ENCODE peak calls at places on chromosomes 13 and 19, in eight cellular contexts. J is heart left ventricle; U is activated CD8-positive, alpha-beta memory T cell treated with anti-CD3 and anti-CD28 coated beads for 48 hours; T is hippocampal formation; B is Ammon's horn; N is naive thymus-derived CD8-positive, alpha-beta T cell; V is WTC11; P is kidney tubule cell. G is an unnamed sample.

GRCh38 chr13:44605275-44605674 is 29.1 kb upstream of the TSC22D1 start:
- DNase-seq in J (no peak), U (no peak), P (no peak), B (no peak), N (no peak), V (no peak), T (no peak), G (no peak)

GRCh38 chr13:29707876-29708543 is 112.5 kb upstream of the SLC7A1 start:
- DNase-seq in B (no peak), T (no peak), N (no peak), V (peak; percentile 81), P (peak; percentile 55), J (peak; percentile 33), U (no peak), G (peak; percentile 27)

GRCh38 chr13:46478641-46479040 is 74.3 kb upstream of the LRCH1 start:
- DNase-seq in B (no peak), P (no peak), N (no peak), U (no peak), T (no peak), V (no peak), J (no peak), G (no peak)

GRCh38 chr13:23146811-23147245 is 34.0 kb upstream of the SGCG start:
- DNase-seq in B (peak; percentile 24), U (no peak), T (no peak), J (no peak), V (no peak), P (no peak), N (no peak), G (no peak)

GRCh38 chr19:40663712-40664692 is 26.4 kb downstream of the NUMBL start:
- DNase-seq in V (no peak), J (no peak), U (no peak), T (no peak), P (peak; percentile 31), B (no peak), N (no peak), G (no peak)

GRCh38 chr13:44396295-44396962 is 22.8 kb downstream of the SERP2 start:
- DNase-seq in P (no peak), T (no peak), N (no peak), J (no peak), V (no peak), B (no peak), U (no peak), G (no peak)

GRCh38 chr19:13784731-13785452 is 10.4 kb upstream of the ZSWIM4 start:
- DNase-seq in J (peak; percentile 75), V (peak; percentile 84), T (peak; percentile 35), U (no peak), P (peak; percentile 52), N (peak; percentile 66), B (peak; percentile 54), G (peak; percentile 50)

GRCh38 chr19:30784850-30785459 is 412.8 kb downstream of the ZNF536 start:
- DNase-seq in U (peak; percentile 5), J (peak; percentile 44), V (peak; percentile 84), T (no peak), B (peak; percentile 56), P (peak; percentile 26), N (peak; percentile 8), G (no peak)

GRCh38 chr13:43003729-43004128 is 11.7 kb upstream of the EPSTI1 start:
- DNase-seq in T (no peak), U (no peak), N (no peak), P (no peak), V (no peak), J (no peak), B (no peak), G (no peak)

GRCh38 chr19:2775556-2776430 is 7.3 kb downstream of the SGTA start:
- DNase-seq in J (peak; percentile 82), P (peak; percentile 64), U (peak; percentile 55), N (peak; percentile 70), V (no peak), T (no peak), B (peak; percentile 58), G (peak; percentile 52)

GRCh38 chr13:64855506-64855905 is 2374.6 kb downstream of the PCDH9 start:
- DNase-seq in P (no peak), T (no peak), B (no peak), N (no peak), U (no peak), V (no peak), J (no peak), G (no peak)

GRCh38 chr19:17079710-17080440 is 4.3 kb downstream of the MYO9B start:
- DNase-seq in N (peak; percentile 8), U (peak; percentile 49), B (peak; percentile 87), P (peak; percentile 98), T (peak; percentile 84), V (no peak), J (peak; percentile 64), G (peak; percentile 18)

GRCh38 chr19:19417618-19418270 is 12.3 kb downstream of the GATAD2A start:
- DNase-seq in T (no peak), P (no peak), U (no peak), J (no peak), V (no peak), B (no peak), N (no peak), G (no peak)

GRCh38 chr19:49920624-49921363 is 8.2 kb upstream of the ATF5 start:
- DNase-seq in V (no peak), T (no peak), U (no peak), J (no peak), P (no peak), N (no peak), B (no peak), G (no peak)

GRCh38 chr19:48403606-48404005 is 10.1 kb downstream of the GRIN2D start:
- DNase-seq in J (no peak), N (peak; percentile 49), B (peak; percentile 76), V (peak; percentile 71), T (peak; percentile 27), U (no peak), P (peak; percentile 61), G (peak; percentile 68)

GRCh38 chr13:77222000-77222690 is 104.7 kb downstream of the MYCBP2 start:
- DNase-seq in J (no peak), T (no peak), N (no peak), B (peak; percentile 8), V (no peak), P (no peak), U (no peak), G (no peak)

GRCh38 chr19:23262892-23263291 is 12.7 kb upstream of the ZNF724 start:
- DNase-seq in J (no peak), P (no peak), T (no peak), N (no peak), B (no peak), V (no peak), U (no peak), G (no peak)